ENCODE peak calls at places on chromosomes 7 and 10, in seven cellular contexts. N is sigmoid colon, G is neuronal stem cell, A is heart right ventricle, B is neural progenitor cell, S is kidney, K is breast epithelium. D is an unnamed sample.

GRCh38 chr7:40799-41750 is 151.3 kb upstream of the FAM20C start:
- DNase-seq in G (no peak), A (peak; percentile 3), S (peak; percentile 41), B (no peak), N (peak; percentile 44), K (peak; percentile 11), D (peak; percentile 3)

GRCh38 chr7:104231054-104232046 is 23.5 kb upstream of the ORC5 start:
- DNase-seq in A (peak; percentile 22), S (no peak), N (peak; percentile 66), B (peak; percentile 80), K (peak; percentile 18), G (peak; percentile 59), D (no peak)

GRCh38 chr10:80429521-80429966 is 21.2 kb downstream of the PRXL2A start:
- DNase-seq in G (no peak), S (peak; percentile 80), B (no peak), K (no peak), N (no peak), A (no peak), D (no peak)

GRCh38 chr10:99631496-99631895 is 11.3 kb upstream of the SLC25A28 start:
- DNase-seq in N (no peak), A (no peak), G (no peak), B (no peak), S (no peak), K (no peak), D (no peak)

GRCh38 chr10:124733566-124734245 is 10.5 kb downstream of the FAM53B start:
- DNase-seq in B (no peak), A (no peak), K (peak; percentile 16), G (no peak), S (peak; percentile 50), N (no peak), D (no peak)

GRCh38 chr10:3471927-3472704 is 299.5 kb upstream of the PITRM1 start:
- DNase-seq in A (no peak), B (peak; percentile 83), S (no peak), G (peak; percentile 45), K (peak; percentile 81), N (peak; percentile 80), D (no peak)

GRCh38 chr10:64760371-64760770 is 1239.2 kb downstream of the REEP3 start:
- DNase-seq in S (no peak), A (no peak), N (no peak), G (no peak), B (no peak), K (no peak), D (no peak)

GRCh38 chr10:18157909-18158308 is 17.7 kb downstream of the CACNB2 start:
- DNase-seq in N (no peak), A (no peak), B (no peak), K (no peak), G (no peak), S (no peak), D (no peak)

GRCh38 chr7:84712326-84712725 is 474.5 kb downstream of the SEMA3D start:
- DNase-seq in S (no peak), N (no peak), K (no peak), G (no peak), A (no peak), B (no peak), D (no peak)

GRCh38 chr7:101823086-101823485 is 5.7 kb downstream of the CUX1 start:
- DNase-seq in B (no peak), K (no peak), G (no peak), A (no peak), N (peak; percentile 71), S (no peak), D (no peak)

GRCh38 chr10:118792501-118792900 is 37.7 kb upstream of the CACUL1 start:
- DNase-seq in G (no peak), S (no peak), A (no peak), N (no peak), B (no peak), K (peak; percentile 44), D (no peak)

GRCh38 chr10:130160775-130161174 is 24.6 kb downstream of the GLRX3 start:
- DNase-seq in A (no peak), N (no peak), K (no peak), B (no peak), S (no peak), G (no peak), D (no peak)

GRCh38 chr10:45586028-45586824 is 86.3 kb downstream of the ZFAND4 start:
- DNase-seq in K (no peak), A (no peak), B (no peak), N (no peak), S (no peak), G (no peak), D (no peak)

GRCh38 chr10:76115131-76115470 is 683.7 kb downstream of the LRMDA start:
- DNase-seq in K (no peak), S (no peak), B (no peak), N (no peak), A (no peak), G (no peak), D (no peak)

GRCh38 chr7:326845-327304 is 36.9 kb downstream of the FOXL3 start:
- DNase-seq in K (no peak), G (no peak), N (no peak), S (peak; percentile 56), A (no peak), B (no peak), D (no peak)

GRCh38 chr10:1527951-1528350 is 209.4 kb downstream of the ADARB2 start:
- DNase-seq in A (no peak), N (peak; percentile 52), G (no peak), B (no peak), K (no peak), S (peak; percentile 57), D (no peak)

GRCh38 chr10:79446451-79447020 is 1.1 kb upstream of the ZCCHC24 start:
- DNase-seq in S (peak; percentile 92), K (peak; percentile 48), N (peak; percentile 91), B (peak; percentile 81), G (peak; percentile 68), A (peak; percentile 79), D (peak; percentile 49)

GRCh38 chr7:78225534-78225933 is 427.0 kb downstream of the PHTF2 start:
- DNase-seq in N (no peak), B (no peak), G (no peak), K (no peak), A (no peak), S (no peak), D (no peak)

GRCh38 chr10:59606551-59606961 is 103.1 kb downstream of the SLC16A9 start:
- DNase-seq in N (no peak), A (no peak), G (no peak), K (no peak), S (no peak), B (no peak), D (no peak)

GRCh38 chr7:150856303-150857275 is 4.3 kb downstream of the AOC1 start:
- DNase-seq in N (peak; percentile 58), G (no peak), A (no peak), S (no peak), B (no peak), K (peak; percentile 12), D (no peak)

GRCh38 chr7:117592011-117592635 is 112.3 kb downstream of the CFTR start:
- DNase-seq in S (no peak), B (peak; percentile 16), K (no peak), A (no peak), G (no peak), N (no peak), D (no peak)

GRCh38 chr7:117590191-117590590 is 110.4 kb downstream of the CFTR start:
- DNase-seq in S (no peak), N (no peak), A (no peak), G (no peak), K (no peak), B (no peak), D (no peak)

GRCh38 chr7:117587931-117588330 is 108.1 kb downstream of the CFTR start:
- DNase-seq in B (no peak), A (no peak), S (no peak), G (no peak), K (no peak), N (no peak), D (no peak)

DNA sequence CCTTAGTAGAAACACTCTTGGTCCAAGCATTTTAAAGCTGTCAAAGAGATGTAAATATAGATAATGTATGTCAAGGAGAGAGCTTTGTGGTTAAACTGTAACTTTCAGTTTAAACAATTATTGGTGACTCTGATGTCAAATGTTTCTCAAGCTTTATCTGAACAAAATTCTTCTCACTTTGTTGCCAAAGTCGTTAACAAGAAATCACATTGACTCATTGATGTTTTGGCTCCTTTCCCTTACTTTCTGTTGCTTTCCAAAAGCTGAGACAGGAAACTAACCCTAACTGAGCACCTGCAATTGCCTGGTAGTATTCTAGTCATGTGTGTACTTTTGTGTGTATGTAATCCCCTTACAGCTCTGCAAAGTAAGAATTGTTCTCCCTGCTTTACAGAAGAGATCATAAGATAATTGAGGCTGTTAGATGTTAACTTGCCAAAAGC is 108.5 kb downstream of the CFTR start:
- DNase-seq in S (no peak), N (no peak), G (no peak), K (no peak), B (no peak), A (no peak), D (no peak)
- H3K4me1 ChIP-seq in S (no peaks in the 10 kb centered on the region), N (no peaks in the 10 kb centered on the region), G (no peaks in the 10 kb centered on the region), K (no peaks in the 10 kb centered on the region), B (no peaks in the 10 kb centered on the region), A (no peaks in the 10 kb centered on the region), D (no peaks in the 10 kb centered on the region)

DNA sequence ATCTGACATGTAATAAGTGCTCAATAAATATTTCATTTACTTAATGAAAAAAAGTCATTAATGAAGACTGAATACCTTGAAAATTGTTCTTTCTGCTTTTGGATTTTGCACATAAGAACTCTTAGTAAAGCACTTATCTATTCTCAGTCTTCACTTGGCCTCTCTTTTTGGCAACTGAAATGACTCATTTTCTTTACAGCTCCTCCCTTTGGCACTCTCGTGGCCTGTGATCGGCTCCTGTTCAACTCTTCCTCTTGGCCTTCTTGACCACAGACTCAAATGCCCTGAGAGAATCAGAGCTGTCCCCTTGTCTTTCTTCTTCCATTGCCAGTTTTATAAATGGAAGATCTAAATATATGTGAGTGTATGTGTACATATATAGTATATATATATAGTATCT is 54.2 kb downstream of the FOXP2 start:
- DNase-seq in N (no peak), B (no peak), K (no peak), A (no peak), S (no peak), G (no peak), D (no peak)
- H3K27ac ChIP-seq in N (no peak overlapping the region), B (no peak overlapping the region), K (no peak overlapping the region), A (no peak overlapping the region), S (no peak overlapping the region), G (no peak overlapping the region), D (no peak overlapping the region)

GRCh38 chr10:9296206-9296605 is 1241.7 kb downstream of the GATA3 start:
- DNase-seq in S (no peak), G (no peak), N (no peak), K (no peak), A (no peak), B (no peak), D (no peak)
- H3K36me3 ChIP-seq in S (no peaks in the 10 kb centered on the region), G (no peaks in the 10 kb centered on the region), N (no peaks in the 10 kb centered on the region), K (no peaks in the 10 kb centered on the region), A (no peaks in the 10 kb centered on the region), B (no peaks in the 10 kb centered on the region), D (no peaks in the 10 kb centered on the region)

DNA sequence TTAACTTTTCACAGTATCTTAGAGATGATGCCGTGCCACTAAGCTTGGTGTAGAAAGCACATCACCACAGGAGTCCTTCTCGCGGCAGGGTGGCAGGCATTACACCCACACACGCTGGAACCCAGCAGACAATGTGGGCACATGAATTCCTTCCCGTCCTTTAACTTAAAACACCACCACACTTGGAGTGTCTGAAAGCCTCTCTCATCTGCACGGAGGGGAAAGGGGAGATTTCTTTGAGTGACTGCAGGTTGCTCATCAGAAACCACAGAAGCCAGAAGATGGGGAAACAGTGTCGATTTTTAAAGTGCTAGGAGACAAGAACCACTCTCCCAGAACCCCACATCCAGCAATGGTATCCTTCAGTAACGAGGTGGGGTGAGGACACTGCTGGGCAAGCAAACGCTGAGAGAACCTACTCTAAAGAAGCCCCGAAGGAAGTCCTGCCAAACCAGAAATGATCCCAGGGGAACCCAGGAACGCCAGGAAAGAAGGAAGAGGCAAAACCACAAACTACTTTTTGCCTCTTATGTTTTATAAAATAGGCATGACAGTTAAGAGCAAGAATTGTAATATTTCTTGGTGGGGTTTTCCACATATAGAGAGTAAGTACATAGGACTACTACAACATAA is 254.2 kb downstream of the ELFN1 start:
- DNase-seq in A (no peak), N (no peak), B (no peak), S (peak; percentile 14), G (no peak), K (no peak), D (no peak)
- H3K4me1 ChIP-seq in A (peaks cover 9% of the 10 kb centered on the region), N (no peaks in the 10 kb centered on the region), B (no peaks in the 10 kb centered on the region), S (no peaks in the 10 kb centered on the region), G (no peaks in the 10 kb centered on the region), K (no peaks in the 10 kb centered on the region), D (peaks cover 7% of the 10 kb centered on the region)